ENCODE peak calls at places on chromosome 19, in nine cellular contexts. E is LoVo; T is retina; C is activated CD4-positive, alpha-beta T cell treated with anti-CD3 and anti-CD28 coated beads for 4 hours; K is psoas muscle; R is lung; U is MCF 10A; G is NCI-H1105; H is small intestine. Q is an unnamed sample.

GRCh38 chr19:28873301-28873700 is 339.6 kb downstream of the UQCRFS1 start:
- DNase-seq in E (no peak), T (no peak), C (no peak), K (no peak), R (no peak), U (no peak), G (no peak), H (no peak), Q (no peak)

GRCh38 chr19:40539070-40539469 is 37.6 kb upstream of the SHKBP1 start:
- DNase-seq in E (no peak), T (no peak), C (no peak), K (no peak), R (no peak), U (peak; percentile 16), G (no peak), H (no peak), Q (no peak)

GRCh38 chr19:50626011-50626410 is 13.7 kb downstream of the SYT3 start:
- DNase-seq in E (no peak), T (no peak), C (no peak), K (no peak), R (no peak), U (no peak), G (no peak), H (no peak), Q (no peak)

GRCh38 chr19:55386515-55386947 is 799 bp downstream of the RPL28 start:
- DNase-seq in E (no peak), T (peak; percentile 26), C (no peak), K (no peak), R (no peak), U (no peak), G (no peak), H (peak; percentile 16), Q (no peak)

GRCh38 chr19:14519860-14520407 is 1.7 kb upstream of the DNAJB1 start:
- DNase-seq in E (peak; percentile 70), T (no peak), C (no peak), K (no peak), R (no peak), U (no peak), G (no peak), H (no peak), Q (no peak)

GRCh38 chr19:33719366-33720154 is 77.1 kb upstream of the KCTD15 start:
- DNase-seq in E (no peak), T (no peak), C (no peak), K (no peak), R (no peak), U (no peak), G (no peak), H (no peak), Q (no peak)

GRCh38 chr19:32406161-32407003 is 812 bp downstream of the DPY19L3 start:
- DNase-seq in E (no peak), T (peak; percentile 66), C (no peak), K (no peak), R (no peak), U (peak; percentile 5), G (no peak), H (no peak), Q (no peak)

GRCh38 chr19:55857974-55858373 is 21.6 kb downstream of the NLRP4 start:
- DNase-seq in E (no peak), T (no peak), C (no peak), K (no peak), R (no peak), U (no peak), G (no peak), H (no peak), Q (no peak)

GRCh38 chr19:16041571-16042386 is 34.5 kb upstream of the TPM4 start:
- DNase-seq in E (peak; percentile 78), T (peak; percentile 90), C (peak; percentile 77), K (peak; percentile 85), R (peak; percentile 85), U (peak; percentile 75), G (peak; percentile 48), H (peak; percentile 76), Q (no peak)

GRCh38 chr19:5048727-5049553 is 80.0 kb downstream of the KDM4B start:
- DNase-seq in E (no peak), T (no peak), C (no peak), K (no peak), R (no peak), U (peak; percentile 17), G (no peak), H (no peak), Q (no peak)

GRCh38 chr19:18417250-18418033 is 1.8 kb upstream of the SSBP4 start:
- DNase-seq in E (no peak), T (peak; percentile 89), C (no peak), K (peak; percentile 86), R (no peak), U (peak; percentile 43), G (no peak), H (no peak), Q (no peak)